ENCODE peak calls at places on chromosome 9, in ten cellular contexts. H is choroid plexus epithelial cell; Q is PC-9; C is CD8-positive, alpha-beta T cell; W is GM12865; R is AG10803; V is IMR-90; O is neural progenitor cell; U is fibroblast of mammary gland; E is bronchial epithelial cell. B is an unnamed sample.

GRCh38 chr9:109779711-109780452 is at the start of gene PALM2AKAP2:
- DNase-seq in Q (peak), H (peak), V (peak), E (peak), W (peak), C (no peak), R (peak), U (peak), O (peak), B (no peak)

GRCh38 chr9:81497096-81497495 is 192.3 kb downstream of the TLE1 start:
- DNase-seq in V (peak), H (no peak), W (no peak), U (peak), C (no peak), E (peak), Q (no peak), O (no peak), R (no peak), B (no peak)

GRCh38 chr9:748861-749497 is 92.5 kb upstream of the DMRT1 start:
- DNase-seq in H (no peak), O (no peak), Q (no peak), U (no peak), V (no peak), W (no peak), E (peak), C (no peak), R (no peak), B (no peak)

GRCh38 chr9:136947955-136948510 is 3.0 kb downstream of the C8G start:
- DNase-seq in U (peak), C (no peak), O (peak), H (peak), Q (peak), W (peak), R (peak), V (peak), E (peak), B (peak)

GRCh38 chr9:113580041-113580953 is 116.8 kb downstream of the RGS3 start:
- DNase-seq in W (peak), U (peak), C (peak), Q (peak), O (no peak), H (peak), V (peak), E (peak), R (no peak), B (no peak)

GRCh38 chr9:86434039-86434726 is 80.0 kb upstream of the TUT7 start:
- DNase-seq in U (peak), O (peak), R (peak), W (peak), V (peak), C (no peak), E (peak), Q (no peak), H (peak), B (peak)

GRCh38 chr9:20561542-20561941 is 60.8 kb downstream of the MLLT3 start:
- DNase-seq in H (no peak), C (no peak), R (no peak), O (no peak), Q (no peak), W (no peak), V (no peak), U (no peak), E (no peak), B (no peak)

GRCh38 chr9:125486576-125486975 is 220.4 kb downstream of the MAPKAP1 start:
- DNase-seq in R (peak), U (peak), V (no peak), C (no peak), Q (no peak), O (no peak), E (no peak), H (no peak), W (no peak), B (no peak)

GRCh38 chr9:14353222-14354056 is 39.5 kb upstream of the NFIB start:
- DNase-seq in R (peak), U (peak), O (peak), W (peak), C (peak), H (peak), Q (peak), E (peak), V (peak), B (peak)
- H3K4me3 ChIP-seq in R (no peak), U (no peak), O (no peak), W (no peak), C (no peak), H (peak), Q (peak), E (no peak), V (no peak), B (no peak)

DNA sequence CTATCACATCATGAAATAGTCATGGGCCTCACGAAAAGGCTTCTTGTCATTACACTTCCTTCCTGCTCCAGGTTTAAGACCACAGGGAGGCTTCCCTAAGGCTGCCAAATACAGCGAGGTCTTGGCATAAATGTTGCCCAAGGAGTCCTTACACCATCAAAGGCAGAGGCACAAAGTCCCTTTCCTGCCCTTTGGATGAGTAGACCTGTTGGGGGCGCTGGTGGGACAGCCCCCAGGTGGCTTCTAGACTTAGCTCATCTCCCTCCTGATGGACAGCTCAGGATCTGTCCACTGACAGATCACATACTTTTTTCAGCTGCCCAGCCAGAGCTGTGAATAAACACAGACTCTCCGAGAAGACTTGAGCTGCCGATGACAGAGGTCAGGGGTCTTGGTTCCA is 15.5 kb upstream of the MEGF9 start:
- DNase-seq in E (no peak), O (peak), W (peak), Q (peak), H (no peak), U (no peak), C (no peak), R (no peak), V (no peak), B (no peak)
- TF ChIP-seq CTCF in E (no peak), O (peak), W (peak), Q (peak), H (peak), U (peak), C (no peak), R (no peak), V (no peak), B (peak)

DNA sequence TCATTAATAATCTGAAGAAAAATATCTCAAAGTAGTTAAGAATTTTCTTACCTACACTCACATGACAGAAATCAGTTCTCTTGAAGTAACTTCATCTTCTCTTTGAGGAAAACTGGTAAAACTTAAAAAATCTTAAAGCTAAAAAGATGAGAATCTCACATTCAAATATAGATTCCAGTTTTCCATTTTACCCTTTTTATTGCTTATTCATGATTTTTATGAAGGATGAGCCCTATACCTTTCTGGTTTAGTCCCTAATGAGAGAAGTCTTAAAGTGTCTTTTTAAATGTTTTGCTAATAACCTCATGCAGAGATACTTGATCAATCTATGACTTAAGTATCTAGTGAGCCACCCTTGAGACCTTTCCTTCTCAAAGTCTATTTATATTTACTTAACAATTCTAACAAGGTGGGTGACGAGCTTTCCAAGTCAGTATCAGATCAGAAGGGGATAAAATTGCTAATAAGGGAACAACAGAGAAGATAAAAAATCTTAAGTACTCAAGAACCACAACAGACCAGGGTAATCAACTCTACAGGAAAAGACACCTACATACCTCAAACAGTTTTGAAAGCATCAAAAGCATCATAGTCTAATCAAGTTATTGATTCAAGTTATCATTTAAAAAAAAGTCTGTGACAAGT is 2.6 kb downstream of the IARS1 start:
- DNase-seq in O (no peak), V (no peak), H (no peak), E (no peak), Q (no peak), C (no peak), U (no peak), R (no peak), W (no peak), B (no peak)
- H3K4me3 ChIP-seq in O (no peak), V (no peak), H (no peak), E (no peak), Q (peak), C (no peak), U (no peak), R (no peak), W (no peak), B (no peak)

DNA sequence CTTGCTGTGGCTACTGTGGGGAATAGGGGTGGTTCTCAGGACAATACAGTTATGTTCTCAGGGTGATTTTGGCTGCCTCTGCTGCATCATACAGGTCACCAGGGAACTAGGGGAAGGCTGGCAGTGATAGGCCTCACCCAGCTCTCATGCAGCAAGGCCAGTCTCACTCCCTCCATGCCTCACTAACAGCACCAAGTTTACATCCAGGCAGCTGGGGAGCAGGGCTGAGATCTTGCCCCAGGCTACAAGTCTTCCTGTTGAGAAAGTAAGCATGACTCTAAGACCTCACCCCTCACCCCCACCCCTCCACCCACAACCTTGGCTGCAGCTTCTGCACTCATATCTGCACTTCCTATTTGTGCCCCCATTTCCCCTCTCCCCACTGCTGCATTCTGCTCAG is 481.2 kb downstream of the ACTL7B start:
- DNase-seq in V (no peak), R (no peak), E (peak), O (no peak), W (no peak), Q (peak), C (no peak), H (no peak), U (no peak), B (no peak)
- TF ChIP-seq CTCF in V (no peak), R (no peak), E (no peak), O (no peak), W (no peak), Q (no peak), C (no peak), H (no peak), U (no peak), B (no peak)